ENCODE peak calls at places on chromosomes 11 and 22, in eight cellular contexts. One of them, this sample, is unnamed.

GRCh38 chr11:68099474-68100405 is 21.4 kb downstream of the CHKA start:
- DNase-seq in prostate gland: peak; percentile 64
- DNase-seq in DND-41: peak; percentile 75
- DNase-seq in CD4-positive, CD25-positive, alpha-beta regulatory T cell: peak; percentile 31
- DNase-seq in heart left ventricle: peak; percentile 53
- DNase-seq in fibroblast of lung: peak; percentile 9
- DNase-seq in body of pancreas: peak; percentile 92
- DNase-seq in GM23248: no peak
- DNase-seq in this sample: peak; percentile 62

GRCh38 chr22:38295339-38295738 is 21.9 kb downstream of the CSNK1E start:
- DNase-seq in prostate gland: no peak
- DNase-seq in DND-41: no peak
- DNase-seq in CD4-positive, CD25-positive, alpha-beta regulatory T cell: no peak
- DNase-seq in heart left ventricle: no peak
- DNase-seq in fibroblast of lung: no peak
- DNase-seq in body of pancreas: no peak
- DNase-seq in GM23248: no peak
- DNase-seq in this sample: no peak

GRCh38 chr11:59145534-59145933 is 2.9 kb downstream of the FAM111A start:
- DNase-seq in prostate gland: no peak
- DNase-seq in DND-41: no peak
- DNase-seq in CD4-positive, CD25-positive, alpha-beta regulatory T cell: no peak
- DNase-seq in heart left ventricle: no peak
- DNase-seq in fibroblast of lung: peak; percentile 81
- DNase-seq in body of pancreas: no peak
- DNase-seq in GM23248: peak; percentile 92
- DNase-seq in this sample: no peak

GRCh38 chr11:123231263-123231662 is 36.2 kb upstream of the CLMP start:
- DNase-seq in prostate gland: no peak
- DNase-seq in DND-41: no peak
- DNase-seq in CD4-positive, CD25-positive, alpha-beta regulatory T cell: no peak
- DNase-seq in heart left ventricle: no peak
- DNase-seq in fibroblast of lung: no peak
- DNase-seq in body of pancreas: no peak
- DNase-seq in GM23248: peak; percentile 92
- DNase-seq in this sample: no peak

GRCh38 chr11:35525501-35526175 is at the start of gene PAMR1:
- DNase-seq in prostate gland: peak; percentile 28
- DNase-seq in DND-41: peak; percentile 4
- DNase-seq in CD4-positive, CD25-positive, alpha-beta regulatory T cell: no peak
- DNase-seq in heart left ventricle: peak; percentile 63
- DNase-seq in fibroblast of lung: peak; percentile 73
- DNase-seq in body of pancreas: peak; percentile 29
- DNase-seq in GM23248: peak; percentile 90
- DNase-seq in this sample: no peak

GRCh38 chr11:20592741-20593140 is 6.7 kb upstream of the SLC6A5 start:
- DNase-seq in prostate gland: no peak
- DNase-seq in DND-41: no peak
- DNase-seq in CD4-positive, CD25-positive, alpha-beta regulatory T cell: no peak
- DNase-seq in heart left ventricle: no peak
- DNase-seq in fibroblast of lung: no peak
- DNase-seq in body of pancreas: no peak
- DNase-seq in GM23248: no peak
- DNase-seq in this sample: no peak

GRCh38 chr11:130020323-130020722 is 17.7 kb upstream of the PRDM10 start:
- DNase-seq in prostate gland: no peak
- DNase-seq in DND-41: no peak
- DNase-seq in CD4-positive, CD25-positive, alpha-beta regulatory T cell: no peak
- DNase-seq in heart left ventricle: no peak
- DNase-seq in fibroblast of lung: no peak
- DNase-seq in body of pancreas: no peak
- DNase-seq in GM23248: no peak
- DNase-seq in this sample: no peak

GRCh38 chr11:68031136-68031459 is 617 bp downstream of the NDUFS8 start:
- DNase-seq in prostate gland: no peak
- DNase-seq in DND-41: no peak
- DNase-seq in CD4-positive, CD25-positive, alpha-beta regulatory T cell: peak; percentile 59
- DNase-seq in heart left ventricle: no peak
- DNase-seq in fibroblast of lung: no peak
- DNase-seq in body of pancreas: no peak
- DNase-seq in GM23248: peak; percentile 60
- DNase-seq in this sample: no peak

GRCh38 chr22:23825246-23825905 is 13.4 kb downstream of the DERL3 start:
- DNase-seq in prostate gland: no peak
- DNase-seq in DND-41: no peak
- DNase-seq in CD4-positive, CD25-positive, alpha-beta regulatory T cell: no peak
- DNase-seq in heart left ventricle: no peak
- DNase-seq in fibroblast of lung: no peak
- DNase-seq in body of pancreas: no peak
- DNase-seq in GM23248: no peak
- DNase-seq in this sample: no peak
- H3K4me1 ChIP-seq in prostate gland: no peaks in the 10 kb centered on the region
- H3K4me1 ChIP-seq in DND-41: peaks cover 31% of the 10 kb centered on the region
- H3K4me1 ChIP-seq in CD4-positive, CD25-positive, alpha-beta regulatory T cell: peaks cover 6% of the 10 kb centered on the region
- H3K4me1 ChIP-seq in heart left ventricle: peaks cover 44% of the 10 kb centered on the region
- H3K4me1 ChIP-seq in fibroblast of lung: peaks cover 4% of the 10 kb centered on the region
- H3K4me1 ChIP-seq in body of pancreas: no peaks in the 10 kb centered on the region
- H3K4me1 ChIP-seq in GM23248: peaks cover 22% of the 10 kb centered on the region
- H3K4me1 ChIP-seq in this sample: peaks cover 29% of the 10 kb centered on the region

DNA sequence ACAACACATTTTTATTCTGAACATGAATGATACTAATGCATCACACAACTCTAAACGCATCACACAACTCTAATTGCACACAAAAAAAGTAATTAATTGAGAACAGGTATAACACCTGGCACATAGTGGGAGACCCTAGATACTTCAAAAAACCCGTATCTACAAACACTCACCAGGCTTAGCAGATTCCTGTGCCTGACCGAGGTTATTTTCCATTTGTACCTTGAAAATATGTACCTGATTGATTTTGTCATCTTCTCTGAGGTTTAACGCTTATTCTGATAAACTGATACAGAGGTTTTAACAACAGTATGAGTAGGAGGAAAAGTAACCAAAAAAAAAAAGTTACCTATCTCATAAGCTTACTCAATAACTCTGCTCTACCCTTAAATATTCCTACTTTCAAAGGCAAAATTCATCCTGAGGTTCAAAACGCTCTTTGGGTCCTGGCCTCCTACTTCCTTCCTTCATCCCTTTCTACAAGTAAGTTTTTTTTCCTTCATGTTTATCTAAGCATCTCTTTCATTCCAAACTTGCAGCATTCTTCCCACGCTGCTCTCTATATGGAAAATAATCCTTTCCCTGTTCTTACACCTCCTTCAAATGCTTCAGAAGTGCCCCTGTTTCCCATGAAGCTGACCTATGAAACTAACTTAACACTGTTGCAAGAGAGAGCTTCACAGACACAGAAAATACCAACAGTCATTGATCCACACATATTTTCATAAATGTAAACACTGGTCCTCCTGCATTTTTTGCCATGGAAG is 73.3 kb downstream of the ETS1 start:
- DNase-seq in prostate gland: no peak
- DNase-seq in DND-41: no peak
- DNase-seq in CD4-positive, CD25-positive, alpha-beta regulatory T cell: peak; percentile 43
- DNase-seq in heart left ventricle: no peak
- DNase-seq in fibroblast of lung: no peak
- DNase-seq in body of pancreas: no peak
- DNase-seq in GM23248: peak; percentile 9
- DNase-seq in this sample: no peak
- H3K4me3 ChIP-seq in prostate gland: no peak overlapping the region
- H3K4me3 ChIP-seq in DND-41: no peak overlapping the region
- H3K4me3 ChIP-seq in CD4-positive, CD25-positive, alpha-beta regulatory T cell: peak overlapping the region; percentile 100
- H3K4me3 ChIP-seq in heart left ventricle: no peak overlapping the region
- H3K4me3 ChIP-seq in fibroblast of lung: no peak overlapping the region
- H3K4me3 ChIP-seq in body of pancreas: no peak overlapping the region
- H3K4me3 ChIP-seq in GM23248: no peak overlapping the region
- H3K4me3 ChIP-seq in this sample: peak overlapping the region; percentile 98

GRCh38 chr11:60985991-60986915 is 14.8 kb downstream of the CD6 start:
- DNase-seq in prostate gland: no peak
- DNase-seq in DND-41: peak; percentile 55
- DNase-seq in CD4-positive, CD25-positive, alpha-beta regulatory T cell: peak; percentile 94
- DNase-seq in heart left ventricle: no peak
- DNase-seq in fibroblast of lung: peak; percentile 10
- DNase-seq in body of pancreas: peak; percentile 30
- DNase-seq in GM23248: peak; percentile 58
- DNase-seq in this sample: peak; percentile 18

GRCh38 chr11:60989108-60989650 is 17.7 kb downstream of the CD6 start:
- DNase-seq in prostate gland: no peak
- DNase-seq in DND-41: no peak
- DNase-seq in CD4-positive, CD25-positive, alpha-beta regulatory T cell: no peak
- DNase-seq in heart left ventricle: no peak
- DNase-seq in fibroblast of lung: no peak
- DNase-seq in body of pancreas: no peak
- DNase-seq in GM23248: no peak
- DNase-seq in this sample: peak; percentile 57

GRCh38 chr11:60985501-60985900 is 14.0 kb downstream of the CD6 start:
- DNase-seq in prostate gland: no peak
- DNase-seq in DND-41: no peak
- DNase-seq in CD4-positive, CD25-positive, alpha-beta regulatory T cell: no peak
- DNase-seq in heart left ventricle: no peak
- DNase-seq in fibroblast of lung: no peak
- DNase-seq in body of pancreas: no peak
- DNase-seq in GM23248: no peak
- DNase-seq in this sample: no peak

GRCh38 chr11:60988658-60989057 is 17.2 kb downstream of the CD6 start:
- DNase-seq in prostate gland: no peak
- DNase-seq in DND-41: no peak
- DNase-seq in CD4-positive, CD25-positive, alpha-beta regulatory T cell: no peak
- DNase-seq in heart left ventricle: no peak
- DNase-seq in fibroblast of lung: no peak
- DNase-seq in body of pancreas: no peak
- DNase-seq in GM23248: no peak
- DNase-seq in this sample: no peak

DNA sequence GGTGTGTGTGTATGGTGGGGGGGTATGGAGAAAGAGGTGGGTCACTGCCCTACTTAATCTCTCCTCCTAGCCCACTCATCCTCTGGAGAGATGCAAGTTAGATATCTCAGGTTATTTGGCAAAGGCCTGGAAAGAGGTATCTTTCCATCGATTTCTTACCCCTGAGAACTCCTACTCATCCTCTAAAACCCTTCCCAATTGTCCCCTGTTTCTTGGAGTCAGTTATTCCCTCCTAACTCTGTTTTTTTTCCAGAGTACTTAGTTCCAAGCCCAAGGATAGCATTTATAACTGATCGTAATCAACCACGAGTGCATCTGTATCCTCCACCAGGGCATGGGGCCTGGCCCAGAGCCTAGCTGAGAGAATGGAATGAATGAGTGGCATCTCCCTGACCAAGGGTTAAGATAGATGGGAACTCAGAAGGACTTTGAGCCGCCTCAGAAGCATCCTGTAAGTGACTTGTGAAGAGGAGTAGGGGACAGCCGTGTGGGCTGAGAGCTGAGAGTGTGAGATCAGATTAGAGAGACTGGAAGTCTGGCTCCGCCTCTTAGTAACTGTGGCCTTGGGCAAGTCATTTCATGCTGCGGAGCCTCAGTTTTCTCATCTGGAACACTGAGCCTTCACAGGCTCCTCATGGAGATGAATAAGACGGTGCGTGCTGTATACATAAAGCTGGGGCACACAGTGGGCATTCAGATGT is 16.2 kb downstream of the CD6 start:
- DNase-seq in prostate gland: no peak
- DNase-seq in DND-41: no peak
- DNase-seq in CD4-positive, CD25-positive, alpha-beta regulatory T cell: peak; percentile 67
- DNase-seq in heart left ventricle: no peak
- DNase-seq in fibroblast of lung: no peak
- DNase-seq in body of pancreas: no peak
- DNase-seq in GM23248: no peak
- DNase-seq in this sample: no peak
- H3K4me1 ChIP-seq in prostate gland: no peaks in the 10 kb centered on the region
- H3K4me1 ChIP-seq in DND-41: no peaks in the 10 kb centered on the region
- H3K4me1 ChIP-seq in CD4-positive, CD25-positive, alpha-beta regulatory T cell: peaks cover 76% of the 10 kb centered on the region
- H3K4me1 ChIP-seq in heart left ventricle: no peaks in the 10 kb centered on the region
- H3K4me1 ChIP-seq in fibroblast of lung: peaks cover 3% of the 10 kb centered on the region
- H3K4me1 ChIP-seq in body of pancreas: peaks cover 6% of the 10 kb centered on the region
- H3K4me1 ChIP-seq in GM23248: peaks cover 7% of the 10 kb centered on the region
- H3K4me1 ChIP-seq in this sample: peaks cover 9% of the 10 kb centered on the region

GRCh38 chr11:134110252-134110651 is 41.4 kb downstream of the JAM3 start:
- DNase-seq in prostate gland: no peak
- DNase-seq in DND-41: no peak
- DNase-seq in CD4-positive, CD25-positive, alpha-beta regulatory T cell: no peak
- DNase-seq in heart left ventricle: no peak
- DNase-seq in fibroblast of lung: no peak
- DNase-seq in body of pancreas: no peak
- DNase-seq in GM23248: no peak
- DNase-seq in this sample: no peak
- H3K4me3 ChIP-seq in prostate gland: no peak overlapping the region
- H3K4me3 ChIP-seq in DND-41: no peak overlapping the region
- H3K4me3 ChIP-seq in CD4-positive, CD25-positive, alpha-beta regulatory T cell: no peak overlapping the region
- H3K4me3 ChIP-seq in heart left ventricle: no peak overlapping the region
- H3K4me3 ChIP-seq in fibroblast of lung: no peak overlapping the region
- H3K4me3 ChIP-seq in body of pancreas: no peak overlapping the region
- H3K4me3 ChIP-seq in GM23248: no peak overlapping the region
- H3K4me3 ChIP-seq in this sample: no peak overlapping the region

DNA sequence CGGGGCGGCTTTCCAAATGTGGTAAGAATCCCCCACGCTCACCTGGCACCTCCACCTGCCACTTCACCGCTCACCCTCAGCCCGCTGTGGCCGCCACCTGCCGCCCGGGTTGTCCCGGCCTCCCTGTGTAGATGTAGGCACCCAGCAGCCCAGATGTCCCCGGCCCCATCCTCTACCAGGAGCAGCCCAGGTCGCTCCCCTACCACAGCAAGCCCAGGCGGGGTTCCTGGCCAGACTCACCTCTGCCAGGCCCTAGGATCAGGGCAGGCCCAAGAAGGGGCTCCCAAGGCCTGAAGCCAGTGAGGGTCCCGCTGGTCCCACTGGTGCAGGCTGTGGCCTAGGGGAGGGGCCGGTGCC is 27.4 kb downstream of the MOB2 start:
- DNase-seq in prostate gland: no peak
- DNase-seq in DND-41: no peak
- DNase-seq in CD4-positive, CD25-positive, alpha-beta regulatory T cell: no peak
- DNase-seq in heart left ventricle: no peak
- DNase-seq in fibroblast of lung: no peak
- DNase-seq in body of pancreas: no peak
- DNase-seq in GM23248: no peak
- DNase-seq in this sample: no peak
- H3K4me1 ChIP-seq in prostate gland: peaks cover 7% of the 10 kb centered on the region
- H3K4me1 ChIP-seq in DND-41: no peaks in the 10 kb centered on the region
- H3K4me1 ChIP-seq in CD4-positive, CD25-positive, alpha-beta regulatory T cell: no peaks in the 10 kb centered on the region
- H3K4me1 ChIP-seq in heart left ventricle: no peaks in the 10 kb centered on the region
- H3K4me1 ChIP-seq in fibroblast of lung: no peaks in the 10 kb centered on the region
- H3K4me1 ChIP-seq in body of pancreas: peaks cover 7% of the 10 kb centered on the region
- H3K4me1 ChIP-seq in GM23248: no peaks in the 10 kb centered on the region
- H3K4me1 ChIP-seq in this sample: no peaks in the 10 kb centered on the region